ENCODE peak calls at places on chromosomes 13 and 19, in five cellular contexts. G, F, S, Z and V are unnamed samples.

GRCh38 chr13:52686381-52686780 is 33.7 kb downstream of the SUGT1 start:
- DNase-seq in G (no peak), F (no peak), S (no peak), Z (no peak), V (no peak)

GRCh38 chr13:98511435-98511834 is 65.5 kb downstream of the STK24 start:
- DNase-seq in G (no peak), F (no peak), S (no peak), Z (no peak), V (no peak)

GRCh38 chr19:53961523-53962345 is 1.0 kb upstream of the CACNG8 start:
- DNase-seq in G (no peak), F (no peak), S (no peak), Z (no peak), V (no peak)

GRCh38 chr13:113333076-113333475 is 30.9 kb downstream of the GRTP1 start:
- DNase-seq in G (no peak), F (no peak), S (no peak), Z (no peak), V (no peak)

GRCh38 chr19:47228168-47228936 is 2.6 kb downstream of the BBC3 start:
- DNase-seq in G (peak; percentile 69), F (peak; percentile 27), S (no peak), Z (no peak), V (no peak)

GRCh38 chr13:20702530-20702929 is 969 bp upstream of the IL17D start:
- DNase-seq in G (no peak), F (no peak), S (no peak), Z (no peak), V (no peak)

GRCh38 chr13:99982741-99983400 is 1.3 kb downstream of the ZIC2 start:
- DNase-seq in G (no peak), F (no peak), S (no peak), Z (no peak), V (no peak)

GRCh38 chr19:15331419-15332310 is 674 bp downstream of the BRD4 start:
- DNase-seq in G (no peak), F (peak; percentile 88), S (no peak), Z (no peak), V (peak; percentile 54)

GRCh38 chr13:40801255-40802217 is 12.1 kb downstream of the SLC25A15 start:
- DNase-seq in G (peak; percentile 73), F (no peak), S (no peak), Z (no peak), V (no peak)

GRCh38 chr13:113783482-113783881 is 24.5 kb downstream of the TMEM255B start:
- DNase-seq in G (no peak), F (no peak), S (no peak), Z (no peak), V (no peak)

GRCh38 chr13:32902898-32903297 is 113.3 kb upstream of the KL start:
- DNase-seq in G (no peak), F (no peak), S (no peak), Z (no peak), V (no peak)

GRCh38 chr19:19820774-19821315 is 705 bp downstream of the ZNF506 start:
- DNase-seq in G (no peak), F (no peak), S (no peak), Z (no peak), V (no peak)

GRCh38 chr13:20969182-20969581 is 66.6 kb upstream of the XPO4 start:
- DNase-seq in G (no peak), F (no peak), S (peak; percentile 15), Z (no peak), V (no peak)

GRCh38 chr19:29682236-29682895 is 17.1 kb downstream of the PLEKHF1 start:
- DNase-seq in G (no peak), F (no peak), S (no peak), Z (no peak), V (no peak)

GRCh38 chr13:52001120-52001731 is 10.0 kb downstream of the ATP7B start:
- DNase-seq in G (peak; percentile 59), F (peak; percentile 39), S (no peak), Z (no peak), V (peak; percentile 39)

GRCh38 chr13:34340534-34340933 is 522.6 kb downstream of the RFC3 start:
- DNase-seq in G (no peak), F (no peak), S (no peak), Z (no peak), V (no peak)

GRCh38 chr13:30429721-30430694 is 7.7 kb downstream of the UBE2L5 start:
- DNase-seq in G (no peak), F (peak; percentile 14), S (peak; percentile 59), Z (no peak), V (no peak)

GRCh38 chr13:51946163-51946669 is 65.0 kb downstream of the ATP7B start:
- DNase-seq in G (no peak), F (no peak), S (no peak), Z (no peak), V (no peak)

GRCh38 chr19:2551864-2552185 is 75.9 kb downstream of the GADD45B start:
- DNase-seq in G (no peak), F (no peak), S (no peak), Z (no peak), V (no peak)

GRCh38 chr19:2552859-2553258 is 76.9 kb downstream of the GADD45B start:
- DNase-seq in G (no peak), F (no peak), S (peak; percentile 86), Z (no peak), V (peak; percentile 64)

GRCh38 chr19:2555422-2556220 is 79.7 kb downstream of the GADD45B start:
- DNase-seq in G (peak; percentile 75), F (no peak), S (no peak), Z (no peak), V (no peak)

GRCh38 chr19:2554856-2555255 is 78.9 kb downstream of the GADD45B start:
- DNase-seq in G (peak; percentile 73), F (no peak), S (no peak), Z (no peak), V (no peak)

GRCh38 chr19:2553510-2553909 is 77.6 kb downstream of the GADD45B start:
- DNase-seq in G (no peak), F (no peak), S (no peak), Z (no peak), V (no peak)
- TF ChIP-seq POLR2A in G (no peak), F (no peak), S (no peak), Z (no peak), V (no peak)

GRCh38 chr13:83057119-83057518 is 825.2 kb downstream of the SLITRK1 start:
- DNase-seq in G (no peak), F (no peak), S (no peak), Z (no peak), V (no peak)
- TF ChIP-seq TAF1 in G (no peak), F (no peak), S (no peak), Z (no peak), V (no peak)

GRCh38 chr19:7535035-7535992 is at the start of gene PNPLA6:
- DNase-seq in G (peak; percentile 76), F (peak; percentile 93), S (peak; percentile 67), Z (peak; percentile 71), V (peak; percentile 98)
- TF ChIP-seq POLR2A in G (peak; percentile 53), F (no peak), S (peak; percentile 62), Z (peak; percentile 37), V (peak; percentile 40)

GRCh38 chr13:42078113-42078769 is 29.8 kb downstream of the DGKH start:
- DNase-seq in G (peak; percentile 23), F (no peak), S (no peak), Z (no peak), V (no peak)
- TF ChIP-seq TAF1 in G (no peak), F (no peak), S (no peak), Z (no peak), V (no peak)